ENCODE peak calls at places on chromosomes 3 and 15, in ten cellular contexts. B is epithelial cell of esophagus, Q is A549, X is epithelial cell of proximal tubule, K is fibroblast of lung, S is A673, P is body of pancreas, J is progenitor cell of endocrine pancreas, E is GM20000, N is activated B cell treated with CpG ODN at 0.5 μM for 24 hours. O is an unnamed sample.

GRCh38 chr3:121654493-121655385 is 6.0 kb downstream of the HCLS1 start:
- DNase-seq in B (no peak), E (peak), J (no peak), X (no peak), K (no peak), P (no peak), N (no peak), S (no peak), Q (no peak), O (no peak)

GRCh38 chr15:47442366-47442765 is 274.9 kb upstream of the SEMA6D start:
- DNase-seq in B (no peak), Q (no peak), S (no peak), J (no peak), K (no peak), P (no peak), N (no peak), X (no peak), E (no peak), O (no peak)

GRCh38 chr3:168102735-168103410 is 7.1 kb upstream of the GOLIM4 start:
- DNase-seq in J (no peak), B (no peak), E (no peak), K (no peak), Q (no peak), S (no peak), P (no peak), N (no peak), X (no peak), O (no peak)

GRCh38 chr3:24472358-24472757 is 22.3 kb downstream of the THRB start:
- DNase-seq in X (peak), J (no peak), B (peak), Q (no peak), E (no peak), N (no peak), K (peak), P (no peak), S (no peak), O (no peak)

GRCh38 chr3:60594025-60594424 is 657.2 kb downstream of the FHIT start:
- DNase-seq in P (peak), X (no peak), Q (no peak), B (peak), K (peak), N (no peak), S (no peak), E (no peak), J (no peak), O (no peak)

GRCh38 chr15:60798821-60799220 is 319.9 kb upstream of the ICE2 start:
- DNase-seq in P (no peak), X (peak), N (no peak), Q (no peak), S (peak), B (peak), E (peak), K (peak), J (no peak), O (no peak)

GRCh38 chr15:97875513-97876285 is 84.8 kb upstream of the ARRDC4 start:
- DNase-seq in N (no peak), P (peak), E (no peak), X (no peak), S (no peak), J (no peak), B (peak), K (no peak), Q (no peak), O (no peak)

GRCh38 chr3:127764841-127765362 is 57.4 kb downstream of the MGLL start:
- DNase-seq in N (no peak), P (no peak), B (no peak), S (no peak), Q (no peak), J (no peak), E (no peak), X (no peak), K (peak), O (no peak)

GRCh38 chr3:188780188-188781147 is 391.3 kb upstream of the TPRG1 start:
- DNase-seq in X (peak), J (no peak), S (no peak), E (no peak), N (no peak), B (peak), Q (no peak), P (peak), K (peak), O (no peak)

GRCh38 chr3:61715886-61716527 is 154.6 kb downstream of the PTPRG start:
- DNase-seq in X (no peak), J (no peak), N (no peak), E (no peak), Q (no peak), S (peak), K (no peak), B (no peak), P (no peak), O (no peak)

GRCh38 chr3:62562596-62562995 is 189.2 kb upstream of the FEZF2 start:
- DNase-seq in J (no peak), Q (no peak), S (no peak), B (no peak), N (no peak), X (no peak), K (peak), P (no peak), E (no peak), O (no peak)

GRCh38 chr3:99646107-99646435 is 7.7 kb downstream of the COL8A1 start:
- DNase-seq in J (no peak), B (peak), X (no peak), P (no peak), E (no peak), S (peak), Q (no peak), K (no peak), N (no peak), O (no peak)

GRCh38 chr3:125357032-125357658 is 18.0 kb downstream of the ZNF148 start:
- DNase-seq in K (peak), Q (peak), E (peak), P (peak), B (peak), S (peak), X (no peak), J (no peak), N (peak), O (no peak)

GRCh38 chr3:195692361-195692700 is 28.4 kb upstream of the MUC20 start:
- DNase-seq in Q (no peak), J (no peak), E (peak), P (no peak), B (no peak), N (peak), S (no peak), X (no peak), K (no peak), O (no peak)

GRCh38 chr3:85576091-85576690 is 617.4 kb downstream of the CADM2 start:
- DNase-seq in X (no peak), E (peak), Q (peak), S (peak), N (no peak), K (peak), J (peak), B (peak), P (peak), O (peak)

GRCh38 chr15:93035953-93036810 is 52.8 kb downstream of the RGMA start:
- DNase-seq in X (no peak), N (no peak), K (peak), P (peak), S (peak), Q (peak), B (peak), J (no peak), E (peak), O (peak)

GRCh38 chr15:85950101-85950500 is 129.6 kb upstream of the AGBL1 start:
- DNase-seq in X (no peak), N (no peak), E (no peak), P (no peak), J (no peak), Q (no peak), B (no peak), S (no peak), K (no peak), O (no peak)

GRCh38 chr3:13157986-13158385 is 84.8 kb upstream of the IQSEC1 start:
- DNase-seq in Q (no peak), S (no peak), P (no peak), J (no peak), E (no peak), B (no peak), X (no peak), K (no peak), N (no peak), O (no peak)

GRCh38 chr3:178532414-178532813 is 3.8 kb upstream of the KCNMB2 start:
- DNase-seq in X (no peak), B (no peak), P (no peak), K (peak), Q (no peak), N (no peak), S (no peak), J (no peak), E (no peak), O (no peak)

GRCh38 chr3:188244395-188244861 is 90.5 kb downstream of the LPP start:
- DNase-seq in E (no peak), P (no peak), K (peak), Q (peak), J (no peak), B (peak), N (no peak), X (no peak), S (peak), O (no peak)

GRCh38 chr3:29079358-29079757 is 201.5 kb upstream of the RBMS3 start:
- DNase-seq in X (no peak), P (no peak), B (no peak), S (no peak), K (no peak), Q (no peak), E (no peak), J (no peak), N (no peak), O (no peak)

GRCh38 chr3:40971191-40972168 is 227.8 kb upstream of the CTNNB1 start:
- DNase-seq in K (peak), Q (peak), J (no peak), E (peak), S (no peak), B (peak), N (peak), X (peak), P (peak), O (no peak)

GRCh38 chr3:182979719-182980191 is 583 bp downstream of the DCUN1D1 start:
- DNase-seq in J (peak), N (no peak), P (peak), S (peak), X (no peak), K (peak), B (peak), E (peak), Q (peak), O (peak)

GRCh38 chr3:189457201-189457607 is 174.0 kb upstream of the TP63 start:
- DNase-seq in N (no peak), J (no peak), P (no peak), X (peak), S (no peak), K (peak), E (no peak), B (peak), Q (no peak), O (no peak)

GRCh38 chr3:73498764-73499622 is 125.7 kb downstream of the PDZRN3 start:
- DNase-seq in E (peak), K (peak), N (no peak), S (no peak), X (no peak), B (peak), J (no peak), Q (no peak), P (no peak), O (no peak)

GRCh38 chr3:17806876-17807275 is 64.4 kb upstream of the TBC1D5 start:
- DNase-seq in S (no peak), B (no peak), P (no peak), N (no peak), X (no peak), J (no peak), Q (no peak), E (no peak), K (no peak), O (no peak)

GRCh38 chr3:173584834-173585831 is 187.6 kb downstream of the NLGN1 start:
- DNase-seq in Q (no peak), E (peak), J (peak), B (peak), X (no peak), P (peak), N (no peak), K (peak), S (peak), O (peak)

GRCh38 chr3:179971280-179971679 is 65.5 kb downstream of the PEX5L start:
- DNase-seq in B (peak), E (no peak), N (no peak), K (no peak), J (no peak), P (no peak), X (no peak), S (no peak), Q (no peak), O (no peak)

GRCh38 chr15:26126819-26127387 is 263.8 kb upstream of the ATP10A start:
- DNase-seq in J (no peak), P (no peak), S (no peak), B (no peak), K (no peak), X (no peak), Q (no peak), N (no peak), E (no peak), O (no peak)

GRCh38 chr15:74422723-74423442 is 10.9 kb downstream of the SEMA7A start:
- DNase-seq in J (no peak), X (peak), P (no peak), E (no peak), Q (no peak), B (peak), S (no peak), K (peak), N (no peak), O (no peak)

GRCh38 chr3:46097691-46098241 is 70.5 kb upstream of the XCR1 start:
- DNase-seq in X (no peak), J (no peak), K (no peak), B (no peak), S (no peak), E (peak), N (no peak), Q (no peak), P (no peak), O (no peak)

GRCh38 chr15:41507820-41508290 is 5.8 kb downstream of the LTK start:
- DNase-seq in S (no peak), X (no peak), K (no peak), Q (no peak), N (no peak), P (peak), J (no peak), E (no peak), B (peak), O (no peak)

GRCh38 chr3:108548304-108548703 is 37.9 kb upstream of the MYH15 start:
- DNase-seq in S (no peak), E (no peak), X (no peak), N (no peak), B (peak), P (no peak), Q (no peak), J (no peak), K (no peak), O (no peak)

GRCh38 chr3:49911124-49911420 is 7.4 kb upstream of the MST1R start:
- DNase-seq in X (no peak), N (no peak), J (no peak), E (no peak), Q (no peak), S (no peak), B (no peak), P (no peak), K (no peak), O (no peak)

GRCh38 chr3:188776447-188776846 is 395.3 kb upstream of the TPRG1 start:
- DNase-seq in Q (no peak), N (no peak), E (no peak), S (no peak), B (no peak), X (no peak), K (peak), P (no peak), J (no peak), O (no peak)

GRCh38 chr3:42539871-42540714 is 37.6 kb downstream of the VIPR1 start:
- DNase-seq in N (peak), K (no peak), P (peak), J (peak), B (peak), S (peak), E (peak), X (no peak), Q (peak), O (peak)
- TF ChIP-seq CTCF in N (peak), K (peak), P (peak), J (peak), B (peak), S (peak), E (peak), X (peak), Q (peak), O (peak)

GRCh38 chr3:142180761-142181362 is 31.5 kb upstream of the TFDP2 start:
- DNase-seq in X (no peak), S (peak), N (no peak), E (peak), P (peak), J (no peak), Q (peak), K (peak), B (peak), O (peak)
- TF ChIP-seq CTCF in X (peak), S (peak), N (no peak), E (peak), P (peak), J (peak), Q (peak), K (peak), B (peak), O (peak)

DNA sequence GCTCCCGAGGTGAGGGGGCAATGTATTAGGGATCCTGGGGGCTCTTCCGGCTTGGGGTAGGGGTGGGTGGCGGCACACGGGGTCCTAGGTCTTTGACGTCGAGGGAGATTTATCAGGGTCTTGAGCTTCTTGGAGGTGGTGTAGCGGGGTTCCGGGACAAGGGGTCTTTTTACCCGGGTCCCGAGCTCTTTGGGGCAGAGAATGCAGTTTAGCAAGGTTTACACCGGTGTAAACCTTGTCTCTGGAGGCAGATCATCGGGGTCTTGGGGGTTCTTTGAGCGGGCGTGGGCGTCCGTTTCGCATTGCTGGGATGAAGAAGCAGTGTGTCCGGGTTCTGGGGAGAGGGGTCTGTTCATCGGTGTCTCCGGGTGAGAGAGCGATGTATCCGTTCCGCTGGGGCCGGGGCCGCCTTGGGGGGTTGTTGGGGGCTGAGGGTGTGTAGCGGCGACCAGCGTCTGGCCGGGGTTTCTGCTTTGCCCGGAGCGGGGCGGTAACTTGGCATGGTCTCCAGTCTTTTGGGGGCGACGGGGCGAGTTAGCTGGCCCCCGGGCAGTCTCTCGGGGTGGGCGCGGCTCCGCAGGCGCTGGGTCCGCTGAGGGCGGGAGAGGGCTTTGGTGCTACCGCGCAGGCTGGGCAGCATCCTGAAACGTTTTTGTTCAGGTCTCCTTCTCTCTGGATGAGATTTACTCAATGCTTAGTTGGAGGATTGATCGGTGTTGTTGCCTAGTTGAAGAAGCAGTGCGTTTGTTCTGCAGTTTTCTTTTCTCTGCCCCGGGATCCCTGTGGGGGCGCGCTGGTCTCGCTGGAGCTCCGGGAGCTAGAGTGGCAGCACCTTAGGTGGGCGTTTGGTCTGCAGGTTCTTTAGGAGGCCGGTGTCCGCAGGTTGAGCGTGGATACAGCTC is 792 bp downstream of the GLCE start:
- DNase-seq in X (no peak), S (peak), P (peak), J (peak), Q (peak), B (peak), E (peak), K (peak), N (peak), O (peak)
- TF ChIP-seq CTCF in X (peak), S (peak), P (no peak), J (peak), Q (peak), B (no peak), E (no peak), K (peak), N (no peak), O (no peak)

GRCh38 chr3:22960326-22960984 is 242.7 kb upstream of the UBE2E2 start:
- DNase-seq in S (peak), P (peak), J (no peak), N (no peak), K (peak), Q (peak), E (peak), X (no peak), B (peak), O (peak)
- TF ChIP-seq CTCF in S (peak), P (peak), J (peak), N (no peak), K (peak), Q (peak), E (peak), X (peak), B (peak), O (peak)

DNA sequence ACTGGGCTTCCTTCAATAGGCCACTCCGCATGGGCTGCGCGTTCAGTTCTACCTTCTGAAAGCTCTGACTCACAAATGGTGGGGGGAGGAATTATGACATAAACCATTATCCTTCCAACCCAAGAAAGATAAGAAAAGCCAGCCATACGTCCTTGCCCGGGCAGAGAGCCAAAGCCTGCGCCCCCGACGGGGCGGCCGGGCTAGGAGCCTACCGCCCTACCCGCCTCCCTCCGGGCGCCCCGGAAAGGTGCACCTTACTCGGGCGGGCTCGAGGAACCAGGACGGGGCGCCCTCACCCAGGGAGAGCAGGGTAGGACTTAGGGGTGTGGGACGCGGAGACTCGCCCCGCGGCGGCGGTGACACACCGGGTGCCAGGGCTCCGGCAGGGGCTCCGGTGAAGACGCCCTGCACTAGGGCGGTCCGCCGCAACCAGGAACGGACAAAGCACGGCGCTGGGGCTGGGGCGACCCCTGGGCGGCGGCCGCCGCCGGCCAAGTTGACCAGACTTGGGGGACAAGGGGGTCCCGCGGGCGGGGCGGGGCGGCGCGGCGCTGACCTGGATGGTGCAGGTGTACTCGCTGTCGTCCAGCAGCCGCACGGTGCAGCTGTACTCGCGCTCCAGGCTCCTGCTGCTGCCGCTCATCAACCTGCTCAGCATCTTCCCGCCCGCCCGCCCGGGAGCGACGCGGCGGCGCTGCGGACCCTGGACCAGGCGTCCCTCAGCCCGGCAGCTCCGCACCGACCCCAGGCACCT is 497 bp downstream of the FRMD5 start:
- DNase-seq in S (peak), X (no peak), P (peak), N (peak), K (peak), J (no peak), E (peak), Q (peak), B (peak), O (no peak)
- TF ChIP-seq CTCF in S (no peak), X (no peak), P (no peak), N (no peak), K (no peak), J (no peak), E (no peak), Q (no peak), B (no peak), O (no peak)

DNA sequence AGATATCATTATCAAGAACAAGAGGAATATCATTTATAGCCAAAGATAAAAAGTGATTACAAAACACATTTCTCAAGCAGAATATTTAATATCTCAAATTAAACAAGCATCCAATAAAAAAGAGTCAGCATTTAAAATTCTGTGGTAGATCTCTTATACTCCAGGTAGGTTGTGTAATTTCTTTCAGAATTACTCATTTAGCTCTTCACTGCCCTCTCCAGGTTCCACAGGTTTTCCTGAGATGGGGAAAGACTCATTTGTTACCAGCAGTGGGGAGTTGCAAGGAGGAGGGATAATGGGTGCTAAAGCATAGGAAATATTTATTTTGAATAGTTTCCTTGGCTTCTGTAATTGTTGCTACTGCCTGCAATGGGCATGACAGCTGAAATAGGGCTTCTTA is 83.1 kb upstream of the RASGRP1 start:
- DNase-seq in J (no peak), B (peak), K (peak), Q (peak), P (no peak), X (no peak), N (no peak), S (no peak), E (no peak), O (no peak)
- TF ChIP-seq CTCF in J (peak), B (peak), K (peak), Q (peak), P (peak), X (peak), N (no peak), S (peak), E (no peak), O (peak)

O was measured in neural crest cell.